ENCODE peak calls at places on chromosomes 7 and 10, in five cellular contexts. F, H, W, A and I are unnamed samples.

GRCh38 chr7:73992104-73992562 is 35.8 kb upstream of the ELN start:
- DNase-seq in F (no peak), H (no peak), W (no peak), A (no peak), I (no peak)

GRCh38 chr10:133564816-133565215 is 567 bp downstream of the SYCE1 start:
- DNase-seq in F (no peak), H (no peak), W (no peak), A (no peak), I (no peak)

GRCh38 chr7:27377988-27378387 is 135.4 kb downstream of the EVX1 start:
- DNase-seq in F (no peak), H (no peak), W (no peak), A (no peak), I (no peak)

GRCh38 chr7:141666071-141666470 is 35.9 kb downstream of the DENND11 start:
- DNase-seq in F (no peak), H (no peak), W (no peak), A (no peak), I (no peak)

GRCh38 chr7:19665399-19666008 is 43.3 kb downstream of the POLR1F start:
- DNase-seq in F (no peak), H (no peak), W (no peak), A (no peak), I (peak; percentile 56)

GRCh38 chr7:45663167-45663921 is 89.2 kb downstream of the ADCY1 start:
- DNase-seq in F (no peak), H (no peak), W (no peak), A (peak; percentile 79), I (no peak)

GRCh38 chr7:140686921-140687320 is 9.6 kb upstream of the NDUFB2 start:
- DNase-seq in F (no peak), H (no peak), W (no peak), A (no peak), I (no peak)

GRCh38 chr10:31929260-31929985 is 792 bp upstream of the ARHGAP12 start:
- DNase-seq in F (peak; percentile 20), H (no peak), W (no peak), A (peak; percentile 92), I (peak; percentile 81)

GRCh38 chr10:99630439-99630838 is 10.2 kb upstream of the SLC25A28 start:
- DNase-seq in F (no peak), H (no peak), W (no peak), A (no peak), I (peak; percentile 39)

GRCh38 chr7:1523838-1524237 is 6.7 kb upstream of the MAFK start:
- DNase-seq in F (no peak), H (no peak), W (no peak), A (no peak), I (no peak)